ENCODE peak calls at places on chromosomes 5 and 9, in seven cellular contexts. One of them, this sample, is unnamed.

GRCh38 chr5:109880907-109881685 is 191.4 kb downstream of the MAN2A1 start:
- DNase-seq in NCI-H345: no peak
- DNase-seq in GM04504: no peak
- DNase-seq in activated CD4-positive, alpha-beta T cell treated with anti-CD3 and anti-CD28 coated beads for 4 hours: no peak
- DNase-seq in skeletal muscle cell: no peak
- DNase-seq in T-helper 2 cell: no peak
- DNase-seq in mammary epithelial cell: no peak
- DNase-seq in this sample: no peak

GRCh38 chr9:135376511-135377173 is 102.9 kb upstream of the PPP1R26 start:
- DNase-seq in skeletal muscle cell: no peak
- DNase-seq in mammary epithelial cell: no peak
- DNase-seq in NCI-H345: no peak
- DNase-seq in activated CD4-positive, alpha-beta T cell treated with anti-CD3 and anti-CD28 coated beads for 4 hours: no peak
- DNase-seq in T-helper 2 cell: no peak
- DNase-seq in GM04504: no peak
- DNase-seq in this sample: no peak

GRCh38 chr9:94083384-94083783 is 880 bp upstream of the PTPDC1 start:
- DNase-seq in skeletal muscle cell: no peak
- DNase-seq in NCI-H345: no peak
- DNase-seq in T-helper 2 cell: no peak
- DNase-seq in activated CD4-positive, alpha-beta T cell treated with anti-CD3 and anti-CD28 coated beads for 4 hours: no peak
- DNase-seq in GM04504: no peak
- DNase-seq in mammary epithelial cell: no peak
- DNase-seq in this sample: no peak

GRCh38 chr9:129597355-129598088 is 23.4 kb downstream of the C9orf50 start:
- DNase-seq in T-helper 2 cell: no peak
- DNase-seq in skeletal muscle cell: no peak
- DNase-seq in mammary epithelial cell: peak
- DNase-seq in NCI-H345: no peak
- DNase-seq in GM04504: no peak
- DNase-seq in activated CD4-positive, alpha-beta T cell treated with anti-CD3 and anti-CD28 coated beads for 4 hours: no peak
- DNase-seq in this sample: peak

GRCh38 chr9:5435912-5436311 is 1.8 kb downstream of the PLGRKT start:
- DNase-seq in GM04504: no peak
- DNase-seq in skeletal muscle cell: no peak
- DNase-seq in T-helper 2 cell: no peak
- DNase-seq in activated CD4-positive, alpha-beta T cell treated with anti-CD3 and anti-CD28 coated beads for 4 hours: no peak
- DNase-seq in mammary epithelial cell: peak
- DNase-seq in NCI-H345: peak
- DNase-seq in this sample: no peak

GRCh38 chr9:89677696-89678393 is 73.0 kb downstream of the GADD45G start:
- DNase-seq in T-helper 2 cell: no peak
- DNase-seq in skeletal muscle cell: peak
- DNase-seq in activated CD4-positive, alpha-beta T cell treated with anti-CD3 and anti-CD28 coated beads for 4 hours: no peak
- DNase-seq in mammary epithelial cell: no peak
- DNase-seq in NCI-H345: peak
- DNase-seq in GM04504: no peak
- DNase-seq in this sample: peak

GRCh38 chr5:8892931-8893330 is 652.9 kb downstream of the SEMA5A start:
- DNase-seq in GM04504: no peak
- DNase-seq in NCI-H345: no peak
- DNase-seq in T-helper 2 cell: no peak
- DNase-seq in activated CD4-positive, alpha-beta T cell treated with anti-CD3 and anti-CD28 coated beads for 4 hours: no peak
- DNase-seq in skeletal muscle cell: no peak
- DNase-seq in mammary epithelial cell: no peak
- DNase-seq in this sample: no peak

GRCh38 chr9:93061791-93062299 is 3.3 kb downstream of the SUSD3 start:
- DNase-seq in mammary epithelial cell: no peak
- DNase-seq in NCI-H345: no peak
- DNase-seq in GM04504: no peak
- DNase-seq in T-helper 2 cell: peak
- DNase-seq in activated CD4-positive, alpha-beta T cell treated with anti-CD3 and anti-CD28 coated beads for 4 hours: no peak
- DNase-seq in skeletal muscle cell: no peak
- DNase-seq in this sample: peak

GRCh38 chr5:96968074-96968473 is 32.2 kb downstream of the LNPEP start:
- DNase-seq in activated CD4-positive, alpha-beta T cell treated with anti-CD3 and anti-CD28 coated beads for 4 hours: no peak
- DNase-seq in T-helper 2 cell: no peak
- DNase-seq in NCI-H345: no peak
- DNase-seq in skeletal muscle cell: peak
- DNase-seq in mammary epithelial cell: peak
- DNase-seq in GM04504: no peak
- DNase-seq in this sample: no peak

GRCh38 chr9:82600536-82601271 is 462.2 kb downstream of the RASEF start:
- DNase-seq in mammary epithelial cell: no peak
- DNase-seq in NCI-H345: no peak
- DNase-seq in skeletal muscle cell: no peak
- DNase-seq in T-helper 2 cell: no peak
- DNase-seq in activated CD4-positive, alpha-beta T cell treated with anti-CD3 and anti-CD28 coated beads for 4 hours: no peak
- DNase-seq in GM04504: no peak
- DNase-seq in this sample: no peak

This sample was measured in iPS-NIHi11.